ENCODE peak calls at places on chromosomes 13 and 19, in ten cellular contexts. One of them, this sample, is unnamed.

GRCh38 chr13:36059366-36059765 is 71.8 kb downstream of the DCLK1 start:
- DNase-seq in HuH-7.5: no peak
- DNase-seq in stimulated activated CD4-positive, alpha-beta T cell treated with anti-CD3 and anti-CD28 coated beads, TNF-alpha, amount 100 ng/mL, for 4 hours: no peak
- DNase-seq in SK-N-SH: no peak
- DNase-seq in right atrium auricular region: no peak
- DNase-seq in NAMALWA: no peak
- DNase-seq in ELF-1: no peak
- DNase-seq in CD4-positive, alpha-beta T cell: no peak
- DNase-seq in omental fat pad: no peak
- DNase-seq in NCI-H345: no peak
- DNase-seq in this sample: no peak

GRCh38 chr13:31929031-31929770 is 102.4 kb upstream of the FRY start:
- DNase-seq in HuH-7.5: no peak
- DNase-seq in stimulated activated CD4-positive, alpha-beta T cell treated with anti-CD3 and anti-CD28 coated beads, TNF-alpha, amount 100 ng/mL, for 4 hours: no peak
- DNase-seq in SK-N-SH: no peak
- DNase-seq in right atrium auricular region: no peak
- DNase-seq in NAMALWA: no peak
- DNase-seq in ELF-1: no peak
- DNase-seq in CD4-positive, alpha-beta T cell: no peak
- DNase-seq in omental fat pad: no peak
- DNase-seq in NCI-H345: no peak
- DNase-seq in this sample: no peak

GRCh38 chr13:49356224-49356623 is 87.6 kb downstream of the CAB39L start:
- DNase-seq in HuH-7.5: no peak
- DNase-seq in stimulated activated CD4-positive, alpha-beta T cell treated with anti-CD3 and anti-CD28 coated beads, TNF-alpha, amount 100 ng/mL, for 4 hours: no peak
- DNase-seq in SK-N-SH: no peak
- DNase-seq in right atrium auricular region: no peak
- DNase-seq in NAMALWA: no peak
- DNase-seq in ELF-1: no peak
- DNase-seq in CD4-positive, alpha-beta T cell: no peak
- DNase-seq in omental fat pad: no peak
- DNase-seq in NCI-H345: no peak
- DNase-seq in this sample: no peak

GRCh38 chr19:37994823-37995130 is 87.8 kb downstream of the SIPA1L3 start:
- DNase-seq in HuH-7.5: no peak
- DNase-seq in stimulated activated CD4-positive, alpha-beta T cell treated with anti-CD3 and anti-CD28 coated beads, TNF-alpha, amount 100 ng/mL, for 4 hours: no peak
- DNase-seq in SK-N-SH: no peak
- DNase-seq in right atrium auricular region: no peak
- DNase-seq in NAMALWA: no peak
- DNase-seq in ELF-1: no peak
- DNase-seq in CD4-positive, alpha-beta T cell: no peak
- DNase-seq in omental fat pad: no peak
- DNase-seq in NCI-H345: no peak
- DNase-seq in this sample: no peak

GRCh38 chr13:51453959-51454703 is 1.3 kb upstream of the INTS6 start:
- DNase-seq in HuH-7.5: peak
- DNase-seq in stimulated activated CD4-positive, alpha-beta T cell treated with anti-CD3 and anti-CD28 coated beads, TNF-alpha, amount 100 ng/mL, for 4 hours: peak
- DNase-seq in SK-N-SH: peak
- DNase-seq in right atrium auricular region: no peak
- DNase-seq in NAMALWA: no peak
- DNase-seq in ELF-1: no peak
- DNase-seq in CD4-positive, alpha-beta T cell: peak
- DNase-seq in omental fat pad: no peak
- DNase-seq in NCI-H345: no peak
- DNase-seq in this sample: no peak

GRCh38 chr19:46373573-46374359 is 26.9 kb downstream of the PPP5C start:
- DNase-seq in HuH-7.5: no peak
- DNase-seq in stimulated activated CD4-positive, alpha-beta T cell treated with anti-CD3 and anti-CD28 coated beads, TNF-alpha, amount 100 ng/mL, for 4 hours: no peak
- DNase-seq in SK-N-SH: peak
- DNase-seq in right atrium auricular region: no peak
- DNase-seq in NAMALWA: no peak
- DNase-seq in ELF-1: peak
- DNase-seq in CD4-positive, alpha-beta T cell: no peak
- DNase-seq in omental fat pad: no peak
- DNase-seq in NCI-H345: peak
- DNase-seq in this sample: no peak

GRCh38 chr19:31913103-31913710 is 432.2 kb upstream of the ZNF507 start:
- DNase-seq in HuH-7.5: no peak
- DNase-seq in stimulated activated CD4-positive, alpha-beta T cell treated with anti-CD3 and anti-CD28 coated beads, TNF-alpha, amount 100 ng/mL, for 4 hours: no peak
- DNase-seq in SK-N-SH: no peak
- DNase-seq in right atrium auricular region: no peak
- DNase-seq in NAMALWA: no peak
- DNase-seq in ELF-1: no peak
- DNase-seq in CD4-positive, alpha-beta T cell: no peak
- DNase-seq in omental fat pad: no peak
- DNase-seq in NCI-H345: no peak
- DNase-seq in this sample: no peak

GRCh38 chr19:55253842-55254624 is 4.8 kb downstream of the PPP6R1 start:
- DNase-seq in HuH-7.5: no peak
- DNase-seq in stimulated activated CD4-positive, alpha-beta T cell treated with anti-CD3 and anti-CD28 coated beads, TNF-alpha, amount 100 ng/mL, for 4 hours: peak
- DNase-seq in SK-N-SH: no peak
- DNase-seq in right atrium auricular region: no peak
- DNase-seq in NAMALWA: peak
- DNase-seq in ELF-1: no peak
- DNase-seq in CD4-positive, alpha-beta T cell: peak
- DNase-seq in omental fat pad: no peak
- DNase-seq in NCI-H345: peak
- DNase-seq in this sample: peak

GRCh38 chr19:2084993-2085720 is 11.0 kb downstream of the MOB3A start:
- DNase-seq in HuH-7.5: no peak
- DNase-seq in stimulated activated CD4-positive, alpha-beta T cell treated with anti-CD3 and anti-CD28 coated beads, TNF-alpha, amount 100 ng/mL, for 4 hours: peak
- DNase-seq in SK-N-SH: peak
- DNase-seq in right atrium auricular region: peak
- DNase-seq in NAMALWA: peak
- DNase-seq in ELF-1: no peak
- DNase-seq in CD4-positive, alpha-beta T cell: peak
- DNase-seq in omental fat pad: no peak
- DNase-seq in NCI-H345: no peak
- DNase-seq in this sample: peak

GRCh38 chr19:56124578-56124977 is 3.5 kb upstream of the ZNF787 start:
- DNase-seq in HuH-7.5: no peak
- DNase-seq in stimulated activated CD4-positive, alpha-beta T cell treated with anti-CD3 and anti-CD28 coated beads, TNF-alpha, amount 100 ng/mL, for 4 hours: no peak
- DNase-seq in SK-N-SH: no peak
- DNase-seq in right atrium auricular region: no peak
- DNase-seq in NAMALWA: no peak
- DNase-seq in ELF-1: no peak
- DNase-seq in CD4-positive, alpha-beta T cell: no peak
- DNase-seq in omental fat pad: no peak
- DNase-seq in NCI-H345: no peak
- DNase-seq in this sample: no peak

GRCh38 chr19:52190679-52191293 is 934 bp downstream of the PPP2R1A start:
- DNase-seq in HuH-7.5: no peak
- DNase-seq in stimulated activated CD4-positive, alpha-beta T cell treated with anti-CD3 and anti-CD28 coated beads, TNF-alpha, amount 100 ng/mL, for 4 hours: no peak
- DNase-seq in SK-N-SH: peak
- DNase-seq in right atrium auricular region: peak
- DNase-seq in NAMALWA: peak
- DNase-seq in ELF-1: peak
- DNase-seq in CD4-positive, alpha-beta T cell: no peak
- DNase-seq in omental fat pad: no peak
- DNase-seq in NCI-H345: no peak
- DNase-seq in this sample: no peak

GRCh38 chr13:113586661-113587479 is 2.3 kb downstream of the TFDP1 start:
- DNase-seq in HuH-7.5: no peak
- DNase-seq in stimulated activated CD4-positive, alpha-beta T cell treated with anti-CD3 and anti-CD28 coated beads, TNF-alpha, amount 100 ng/mL, for 4 hours: no peak
- DNase-seq in SK-N-SH: no peak
- DNase-seq in right atrium auricular region: peak
- DNase-seq in NAMALWA: no peak
- DNase-seq in ELF-1: no peak
- DNase-seq in CD4-positive, alpha-beta T cell: no peak
- DNase-seq in omental fat pad: no peak
- DNase-seq in NCI-H345: no peak
- DNase-seq in this sample: no peak

GRCh38 chr13:95160112-95160906 is 140.9 kb downstream of the ABCC4 start:
- DNase-seq in HuH-7.5: peak
- DNase-seq in stimulated activated CD4-positive, alpha-beta T cell treated with anti-CD3 and anti-CD28 coated beads, TNF-alpha, amount 100 ng/mL, for 4 hours: no peak
- DNase-seq in SK-N-SH: no peak
- DNase-seq in right atrium auricular region: no peak
- DNase-seq in NAMALWA: no peak
- DNase-seq in ELF-1: no peak
- DNase-seq in CD4-positive, alpha-beta T cell: no peak
- DNase-seq in omental fat pad: no peak
- DNase-seq in NCI-H345: peak
- DNase-seq in this sample: no peak